ENCODE peak calls at places on chromosomes 7 and 10, in eight cellular contexts. A, C, I, E, F, L, O and J are unnamed samples.

GRCh38 chr7:137989127-137989526 is 12.8 kb downstream of the CREB3L2 start:
- DNase-seq in A (no peak), C (no peak), I (peak; percentile 51), E (no peak), F (no peak), L (no peak), O (no peak), J (no peak)

GRCh38 chr7:34060548-34060947 is 155.2 kb downstream of the BMPER start:
- DNase-seq in A (no peak), C (no peak), I (peak; percentile 86), E (no peak), F (peak; percentile 83), L (no peak), O (peak; percentile 91), J (no peak)

GRCh38 chr7:130732980-130733865 is 784 bp downstream of the KLF14 start:
- DNase-seq in A (peak; percentile 68), C (no peak), I (peak; percentile 6), E (peak; percentile 45), F (no peak), L (peak; percentile 80), O (no peak), J (no peak)

GRCh38 chr7:16989883-16990413 is 108.2 kb upstream of the AGR3 start:
- DNase-seq in A (no peak), C (peak; percentile 85), I (peak; percentile 91), E (no peak), F (peak; percentile 66), L (no peak), O (peak; percentile 62), J (peak; percentile 37)

GRCh38 chr10:59854571-59854970 is 51.8 kb downstream of the CCDC6 start:
- DNase-seq in A (no peak), C (no peak), I (no peak), E (no peak), F (no peak), L (no peak), O (no peak), J (no peak)

GRCh38 chr7:112147752-112148435 is 58.3 kb downstream of the DOCK4 start:
- DNase-seq in A (peak; percentile 17), C (no peak), I (no peak), E (no peak), F (no peak), L (no peak), O (no peak), J (no peak)

GRCh38 chr10:29482591-29483421 is 152.0 kb downstream of the SVIL start:
- DNase-seq in A (peak; percentile 67), C (peak; percentile 87), I (peak; percentile 89), E (no peak), F (peak; percentile 49), L (no peak), O (peak; percentile 91), J (no peak)

GRCh38 chr7:79454325-79454960 is 976 bp upstream of the MAGI2 start:
- DNase-seq in A (peak; percentile 52), C (no peak), I (peak; percentile 65), E (peak; percentile 12), F (no peak), L (no peak), O (peak; percentile 45), J (no peak)

GRCh38 chr10:76881477-76882220 is 756.0 kb downstream of the KCNMA1 start:
- DNase-seq in A (no peak), C (peak; percentile 2), I (peak; percentile 2), E (no peak), F (no peak), L (no peak), O (no peak), J (no peak)

GRCh38 chr7:130921391-130922180 is 187.6 kb upstream of the KLF14 start:
- DNase-seq in A (peak; percentile 58), C (peak; percentile 95), I (peak; percentile 94), E (no peak), F (no peak), L (no peak), O (peak; percentile 84), J (no peak)

DNA sequence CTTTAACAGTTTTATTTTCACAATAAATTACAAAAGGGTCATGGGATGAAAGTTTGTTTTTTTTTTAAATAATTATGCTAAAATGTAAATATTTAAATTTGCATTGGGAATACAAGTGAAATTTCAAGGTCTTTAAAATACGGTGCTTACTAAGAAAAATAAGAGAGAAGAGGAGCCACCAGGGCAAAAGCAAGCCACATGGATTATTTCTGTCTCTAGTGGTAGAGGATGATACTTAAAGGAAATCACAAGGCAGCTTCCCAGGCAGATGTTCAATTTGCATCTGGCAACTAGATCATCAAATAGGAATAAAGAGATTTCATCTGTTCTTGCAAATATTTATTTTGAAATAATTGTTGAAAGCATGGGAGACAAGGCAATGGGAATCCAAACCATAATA is 111.1 kb downstream of the MDFIC start:
- DNase-seq in A (peak; percentile 29), C (no peak), I (no peak), E (no peak), F (no peak), L (no peak), O (no peak), J (no peak)
- TF ChIP-seq CTCF in A (no peak), C (no peak), I (peak; percentile 18), E (no peak), F (peak; percentile 16), L (no peak), O (peak; percentile 13), J (no peak)

GRCh38 chr7:147586526-147586925 is 1004.0 kb upstream of the C7orf33 start:
- DNase-seq in A (no peak), C (no peak), I (no peak), E (no peak), F (no peak), L (no peak), O (no peak), J (no peak)

GRCh38 chr7:147584771-147585193 is 1005.8 kb upstream of the C7orf33 start:
- DNase-seq in A (no peak), C (no peak), I (no peak), E (no peak), F (no peak), L (no peak), O (no peak), J (no peak)

DNA sequence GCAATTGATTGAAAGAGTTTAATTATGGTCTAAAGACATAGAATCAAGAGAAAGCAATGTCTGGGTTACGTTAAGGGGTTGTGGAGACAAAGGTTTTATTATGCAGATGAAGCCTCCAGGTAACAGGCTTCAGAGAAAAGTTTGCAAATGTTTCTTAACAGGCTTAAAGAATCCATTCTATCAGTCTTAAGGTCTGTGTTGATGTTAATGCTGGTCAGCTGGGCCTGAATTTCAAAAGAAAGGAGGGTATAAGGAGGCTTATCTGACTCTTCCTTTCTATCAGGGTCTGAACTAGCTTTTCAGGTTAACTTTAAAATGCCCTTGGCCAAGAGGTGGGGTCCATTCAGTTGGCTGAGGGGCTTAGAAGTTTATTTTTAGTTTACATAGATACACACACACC is 1004.5 kb upstream of the C7orf33 start:
- DNase-seq in A (peak; percentile 20), C (no peak), I (no peak), E (no peak), F (no peak), L (no peak), O (no peak), J (no peak)
- TF ChIP-seq CTCF in A (no peak), C (no peak), I (no peak), E (no peak), F (no peak), L (no peak), O (no peak), J (no peak)

GRCh38 chr10:93992400-93993030 is 1.2 kb upstream of the PLCE1 start:
- DNase-seq in A (peak; percentile 52), C (peak; percentile 50), I (peak; percentile 58), E (no peak), F (no peak), L (no peak), O (no peak), J (no peak)
- TF ChIP-seq CTCF in A (peak; percentile 24), C (peak; percentile 21), I (peak; percentile 45), E (peak; percentile 45), F (peak; percentile 57), L (no peak), O (peak; percentile 43), J (peak; percentile 17)

GRCh38 chr7:28808786-28809533 is 149.2 kb downstream of the TRIL start:
- DNase-seq in A (peak; percentile 68), C (no peak), I (peak; percentile 26), E (no peak), F (peak; percentile 4), L (no peak), O (no peak), J (peak; percentile 21)
- TF ChIP-seq CTCF in A (peak; percentile 55), C (peak; percentile 14), I (no peak), E (no peak), F (no peak), L (no peak), O (peak; percentile 33), J (no peak)

GRCh38 chr7:4100691-4101090 is 581.4 kb upstream of the FOXK1 start:
- DNase-seq in A (no peak), C (no peak), I (no peak), E (no peak), F (no peak), L (no peak), O (no peak), J (no peak)

GRCh38 chr7:4100148-4100547 is 581.9 kb upstream of the FOXK1 start:
- DNase-seq in A (no peak), C (no peak), I (no peak), E (no peak), F (no peak), L (no peak), O (no peak), J (no peak)

GRCh38 chr7:4102231-4102841 is 579.8 kb upstream of the FOXK1 start:
- DNase-seq in A (no peak), C (peak; percentile 4), I (no peak), E (no peak), F (no peak), L (no peak), O (no peak), J (no peak)

GRCh38 chr7:4099651-4100050 is 582.4 kb upstream of the FOXK1 start:
- DNase-seq in A (no peak), C (no peak), I (no peak), E (no peak), F (no peak), L (no peak), O (no peak), J (no peak)

GRCh38 chr7:4103352-4104091 is 578.6 kb upstream of the FOXK1 start:
- DNase-seq in A (peak; percentile 47), C (peak; percentile 8), I (peak; percentile 9), E (no peak), F (no peak), L (no peak), O (peak; percentile 78), J (no peak)
- TF ChIP-seq CTCF in A (peak; percentile 60), C (peak; percentile 11), I (no peak), E (peak; percentile 34), F (peak; percentile 46), L (no peak), O (no peak), J (no peak)